ENCODE peak calls at places on chromosomes 7 and 10, in eight cellular contexts. K is NCI-H2171 treated with DMSO at 0.1 percent for 48 hours; L is A549; M is activated T-helper 9 cell treated with anti-CD3 and anti-CD28 coated beads, Interleukin-2, amount 50 U/mL, for 16 hours; J is CMK; B is right atrium auricular region; X is CD4-positive, alpha-beta T cell; T is activated naive CD4-positive, alpha-beta T cell treated with Interleukin-2 at 50 U/mL for 16 hours. U is an unnamed sample.

GRCh38 chr10:95693331-95693667 is 428 bp downstream of the TCTN3 start:
- DNase-seq in B (no peak), T (no peak), J (no peak), M (no peak), L (no peak), K (no peak), X (no peak), U (no peak)

GRCh38 chr10:100008142-100008522 is 1.6 kb downstream of the DNMBP start:
- DNase-seq in M (no peak), T (no peak), J (no peak), L (no peak), B (no peak), K (no peak), X (no peak), U (no peak)

GRCh38 chr7:105673367-105674188 is 92.3 kb upstream of the EFCAB10 start:
- DNase-seq in X (no peak), J (no peak), K (peak; percentile 94), L (no peak), T (no peak), B (no peak), M (no peak), U (no peak)

GRCh38 chr10:96850825-96851224 is 18.7 kb downstream of the LCOR start:
- DNase-seq in X (no peak), M (no peak), L (no peak), J (no peak), K (no peak), B (no peak), T (no peak), U (no peak)

GRCh38 chr7:91089382-91089963 is 174.8 kb upstream of the FZD1 start:
- DNase-seq in L (peak; percentile 17), J (no peak), T (no peak), K (peak; percentile 62), B (no peak), X (no peak), M (no peak), U (no peak)

GRCh38 chr7:50553973-50554372 is 11.2 kb downstream of the DDC start:
- DNase-seq in X (no peak), K (no peak), B (no peak), L (no peak), J (no peak), T (no peak), M (no peak), U (no peak)

GRCh38 chr7:39453743-39454355 is 112.4 kb upstream of the YAE1 start:
- DNase-seq in B (no peak), M (peak; percentile 10), X (peak; percentile 19), L (peak; percentile 25), J (peak; percentile 35), K (peak; percentile 54), T (peak; percentile 33), U (peak; percentile 66)

GRCh38 chr7:150842716-150843115 is 9.6 kb upstream of the AOC1 start:
- DNase-seq in J (no peak), X (no peak), B (peak; percentile 21), T (no peak), L (no peak), M (no peak), K (no peak), U (no peak)

GRCh38 chr10:7788640-7789335 is 811 bp downstream of the ATP5F1C start:
- DNase-seq in M (no peak), J (no peak), L (no peak), K (no peak), B (no peak), T (no peak), X (peak; percentile 3), U (no peak)

GRCh38 chr10:84256510-84257342 is 11.9 kb downstream of the RGR start:
- DNase-seq in X (peak; percentile 17), B (peak; percentile 68), L (peak; percentile 44), J (no peak), K (no peak), T (peak; percentile 37), M (peak; percentile 20), U (peak; percentile 75)

GRCh38 chr7:121032645-121033460 is 44.3 kb downstream of the CPED1 start:
- DNase-seq in M (no peak), X (no peak), B (no peak), T (no peak), K (peak; percentile 10), L (no peak), J (no peak), U (no peak)

GRCh38 chr10:126905776-126906703 is 812 bp downstream of the DOCK1 start:
- DNase-seq in B (no peak), K (no peak), X (no peak), L (peak; percentile 36), T (no peak), J (no peak), M (no peak), U (no peak)

GRCh38 chr10:28375399-28376354 is 72.8 kb upstream of the MPP7 start:
- DNase-seq in X (no peak), K (no peak), J (no peak), B (no peak), L (no peak), M (no peak), T (no peak), U (no peak)

GRCh38 chr10:119028900-119029612 is 458 bp upstream of the NANOS1 start:
- DNase-seq in M (peak; percentile 71), K (peak; percentile 77), L (peak; percentile 91), T (peak; percentile 84), B (peak; percentile 90), J (peak; percentile 31), X (peak; percentile 56), U (peak; percentile 68)

GRCh38 chr7:19118896-19119301 is 1.5 kb upstream of the TWIST1 start:
- DNase-seq in K (no peak), X (no peak), L (no peak), B (peak; percentile 59), T (no peak), J (no peak), M (no peak), U (no peak)

GRCh38 chr10:33333260-33334169 is 952 bp downstream of the NRP1 start:
- DNase-seq in X (no peak), M (no peak), T (peak; percentile 32), B (no peak), L (peak; percentile 25), K (no peak), J (peak; percentile 77), U (no peak)

GRCh38 chr10:96719850-96720421 is 378 bp downstream of the PIK3AP1 start:
- DNase-seq in L (peak; percentile 57), J (no peak), K (no peak), M (peak; percentile 30), X (peak; percentile 14), B (no peak), T (peak; percentile 57), U (peak; percentile 88)

GRCh38 chr10:51313259-51313658 is 239.0 kb downstream of the PRKG1 start:
- DNase-seq in K (no peak), L (no peak), M (no peak), T (no peak), X (no peak), B (no peak), J (no peak), U (no peak)

GRCh38 chr10:73359492-73359891 is 828 bp upstream of the CFAP70 start:
- DNase-seq in T (no peak), M (no peak), B (no peak), J (no peak), K (no peak), L (no peak), X (no peak), U (no peak)

GRCh38 chr10:77011823-77012566 is 625.6 kb downstream of the KCNMA1 start:
- DNase-seq in L (no peak), X (no peak), J (no peak), T (no peak), M (no peak), B (no peak), K (no peak), U (no peak)

GRCh38 chr7:21967500-21968099 is 21.9 kb upstream of the CDCA7L start:
- DNase-seq in K (peak; percentile 9), M (no peak), X (no peak), B (no peak), L (no peak), T (no peak), J (no peak), U (no peak)

GRCh38 chr7:122442929-122443328 is 138.4 kb upstream of the FEZF1 start:
- DNase-seq in K (no peak), M (no peak), L (no peak), T (no peak), X (no peak), B (no peak), J (no peak), U (no peak)

GRCh38 chr7:106074257-106074656 is 37.9 kb downstream of the SYPL1 start:
- DNase-seq in T (no peak), J (no peak), B (no peak), X (no peak), L (no peak), M (no peak), K (no peak), U (no peak)

GRCh38 chr10:30028006-30028441 is 31.4 kb downstream of the JCAD start:
- DNase-seq in T (peak; percentile 18), L (no peak), M (no peak), K (no peak), B (peak; percentile 82), J (peak; percentile 55), X (no peak), U (peak; percentile 64)

GRCh38 chr10:78919111-78919966 is 149.4 kb upstream of the ZMIZ1 start:
- DNase-seq in X (no peak), J (no peak), L (no peak), T (no peak), M (no peak), B (no peak), K (no peak), U (no peak)